ENCODE peak calls at places on chromosomes 7 and 10, in ten cellular contexts. Y, E, N, K, Q, H, U, J, S and G are unnamed samples.

GRCh38 chr10:82558208-82558607 is 683.2 kb downstream of the NRG3 start:
- DNase-seq in Y (no peak), E (no peak), N (no peak), K (no peak), Q (no peak), H (peak), U (no peak), J (no peak), S (no peak), G (no peak)

GRCh38 chr7:140213684-140214074 is 36.9 kb upstream of the KDM7A start:
- DNase-seq in Y (no peak), E (no peak), N (no peak), K (no peak), Q (no peak), H (no peak), U (no peak), J (no peak), S (no peak), G (no peak)

GRCh38 chr7:100219271-100219737 is 445 bp upstream of the PVRIG start:
- DNase-seq in Y (no peak), E (no peak), N (no peak), K (no peak), Q (no peak), H (no peak), U (no peak), J (no peak), S (no peak), G (no peak)

GRCh38 chr10:95655571-95656290 is 780 bp downstream of the ALDH18A1 start:
- DNase-seq in Y (no peak), E (no peak), N (peak), K (no peak), Q (no peak), H (peak), U (peak), J (no peak), S (peak), G (no peak)

GRCh38 chr7:47852330-47853245 is 95.7 kb downstream of the PKD1L1 start:
- DNase-seq in Y (no peak), E (no peak), N (no peak), K (no peak), Q (no peak), H (no peak), U (no peak), J (no peak), S (no peak), G (no peak)

GRCh38 chr7:141674201-141674671 is 27.7 kb downstream of the DENND11 start:
- DNase-seq in Y (no peak), E (no peak), N (no peak), K (no peak), Q (no peak), H (peak), U (no peak), J (no peak), S (peak), G (no peak)

GRCh38 chr7:131336956-131337355 is 9.3 kb downstream of the MKLN1 start:
- DNase-seq in Y (no peak), E (no peak), N (no peak), K (no peak), Q (no peak), H (no peak), U (no peak), J (no peak), S (peak), G (no peak)

GRCh38 chr10:71431945-71432905 is 35.5 kb downstream of the CDH23 start:
- DNase-seq in Y (no peak), E (no peak), N (peak), K (peak), Q (no peak), H (no peak), U (peak), J (no peak), S (no peak), G (no peak)

GRCh38 chr7:158237672-158238335 is 349.8 kb downstream of the PTPRN2 start:
- DNase-seq in Y (peak), E (no peak), N (no peak), K (no peak), Q (no peak), H (no peak), U (no peak), J (no peak), S (no peak), G (no peak)

GRCh38 chr7:123594813-123595241 is 6.8 kb upstream of the ASB15 start:
- DNase-seq in Y (no peak), E (peak), N (no peak), K (no peak), Q (peak), H (no peak), U (no peak), J (peak), S (peak), G (no peak)

GRCh38 chr7:65216469-65216868 is 157.2 kb upstream of the ZNF92 start:
- DNase-seq in Y (peak), E (peak), N (no peak), K (no peak), Q (peak), H (peak), U (peak), J (peak), S (peak), G (peak)

GRCh38 chr10:67612577-67613537 is 83.1 kb downstream of the CTNNA3 start:
- DNase-seq in Y (no peak), E (no peak), N (no peak), K (no peak), Q (no peak), H (no peak), U (no peak), J (no peak), S (peak), G (no peak)

GRCh38 chr10:76127984-76128589 is 696.7 kb downstream of the LRMDA start:
- DNase-seq in Y (no peak), E (no peak), N (no peak), K (no peak), Q (no peak), H (no peak), U (no peak), J (peak), S (no peak), G (no peak)

GRCh38 chr7:28020302-28020940 is 160.2 kb downstream of the JAZF1 start:
- DNase-seq in Y (peak), E (peak), N (peak), K (peak), Q (peak), H (peak), U (peak), J (no peak), S (peak), G (no peak)